ENCODE peak calls at places on chromosomes 6 and 20, in nine cellular contexts. L is left colon; U is NCI-H1694 treated with DMSO at 0.1 percent for 48 hours; B is HEK293T; G is amygdala; A is fibroblast of the conjunctiva; W is SK-MEL-5; O is ecto neural progenitor cell; D is stimulated activated CD8-positive, alpha-beta memory T cell treated with anti-CD3 and anti-CD28 coated beads, Interleukin-4, amount 100 ng/mL, for 48 hours. Z is an unnamed sample.

GRCh38 chr6:94099072-94099471 is 679.7 kb upstream of the EPHA7 start:
- DNase-seq in L (no peak), A (no peak), U (no peak), D (no peak), B (no peak), O (no peak), W (no peak), G (no peak), Z (no peak)

GRCh38 chr20:17628101-17628841 is 53.8 kb downstream of the RRBP1 start:
- DNase-seq in G (no peak), L (no peak), O (no peak), U (no peak), A (no peak), B (no peak), D (no peak), W (no peak), Z (no peak)

GRCh38 chr20:52312131-52312729 is 120.7 kb upstream of the ZFP64 start:
- DNase-seq in U (peak), A (peak), G (no peak), W (peak), L (no peak), B (peak), D (peak), O (no peak), Z (peak)

GRCh38 chr6:69398729-69399128 is 398.1 kb downstream of the LMBRD1 start:
- DNase-seq in O (no peak), B (no peak), W (no peak), L (no peak), G (no peak), U (no peak), D (no peak), A (no peak), Z (no peak)

GRCh38 chr6:153392156-153392555 is 261.1 kb upstream of the RGS17 start:
- DNase-seq in L (no peak), O (no peak), B (no peak), U (no peak), W (peak), D (no peak), A (no peak), G (no peak), Z (no peak)

GRCh38 chr6:2259002-2259494 is 13.6 kb upstream of the GMDS start:
- DNase-seq in L (peak), A (no peak), W (no peak), U (no peak), B (no peak), G (no peak), O (no peak), D (no peak), Z (no peak)

GRCh38 chr6:88302769-88303230 is 136.7 kb upstream of the CNR1 start:
- DNase-seq in W (no peak), G (no peak), L (no peak), U (no peak), O (no peak), B (no peak), A (no peak), D (no peak), Z (no peak)

GRCh38 chr20:44052166-44052565 is 134.8 kb downstream of the JPH2 start:
- DNase-seq in G (no peak), A (no peak), U (no peak), W (no peak), B (no peak), O (peak), D (no peak), L (no peak), Z (no peak)

GRCh38 chr6:15713325-15713724 is 50.5 kb upstream of the DTNBP1 start:
- DNase-seq in L (no peak), B (no peak), D (no peak), A (no peak), G (no peak), W (no peak), U (no peak), O (no peak), Z (no peak)

GRCh38 chr6:113680351-113680750 is 176.8 kb upstream of the MARCKS start:
- DNase-seq in U (no peak), W (no peak), G (no peak), A (no peak), L (no peak), O (no peak), D (no peak), B (no peak), Z (no peak)

GRCh38 chr6:2970753-2971419 is 481 bp downstream of the SERPINB6 start:
- DNase-seq in U (no peak), G (peak), L (peak), A (no peak), D (peak), B (peak), O (peak), W (peak), Z (peak)

GRCh38 chr6:17013701-17014100 is 88.1 kb upstream of the STMND1 start:
- DNase-seq in L (no peak), O (no peak), A (no peak), W (no peak), U (no peak), B (no peak), D (no peak), G (no peak), Z (peak)

GRCh38 chr6:167567142-167568033 is 242.5 kb downstream of the TTLL2 start:
- DNase-seq in A (no peak), W (peak), L (no peak), O (no peak), B (no peak), D (no peak), U (no peak), G (no peak), Z (no peak)